ENCODE peak calls at places on chromosome 11, in ten cellular contexts. A is activated CD8-positive, alpha-beta memory T cell treated with anti-CD3 and anti-CD28 coated beads for 4 hours; H is T47D; E is midbrain; J is cardiac septum; B is HFF-Myc; M is activated T-helper 9 cell treated with anti-CD3 and anti-CD28 coated beads, Interleukin-2, amount 50 U/mL, for 16 hours; O is CD8-positive, alpha-beta T cell; T is H4; P is activated T-cell treated with anti-CD3 and anti-CD28 coated beads for 24 hours. Q is an unnamed sample.
A peak's percentile ranks its signal among the peaks of the same experiment; 100 is the strongest.

GRCh38 chr11:125944350-125945010 is 1.4 kb upstream of the VSIG10L2 start:
- DNase-seq in A (no peak), H (no peak), E (no peak), J (no peak), B (no peak), M (no peak), O (no peak), T (no peak), P (no peak), Q (no peak)

GRCh38 chr11:1880746-1881441 is 10.8 kb downstream of the PRR33 start:
- DNase-seq in A (no peak), H (no peak), E (no peak), J (no peak), B (no peak), M (no peak), O (no peak), T (no peak), P (no peak), Q (no peak)

GRCh38 chr11:133917921-133918605 is 38.7 kb downstream of the IGSF9B start:
- DNase-seq in A (no peak), H (no peak), E (no peak), J (no peak), B (no peak), M (no peak), O (no peak), T (no peak), P (no peak), Q (no peak)

GRCh38 chr11:68127791-68128681 is 6.8 kb upstream of the CHKA start:
- DNase-seq in A (no peak), H (peak; percentile 80), E (peak; percentile 77), J (no peak), B (no peak), M (no peak), O (no peak), T (no peak), P (no peak), Q (no peak)

GRCh38 chr11:93935826-93936225 is 85.3 kb upstream of the HEPHL1 start:
- DNase-seq in A (no peak), H (no peak), E (no peak), J (no peak), B (no peak), M (no peak), O (no peak), T (no peak), P (no peak), Q (no peak)

GRCh38 chr11:35036642-35037041 is 102.3 kb upstream of the CD44 start:
- DNase-seq in A (no peak), H (no peak), E (no peak), J (no peak), B (no peak), M (no peak), O (no peak), T (no peak), P (no peak), Q (no peak)

GRCh38 chr11:61023086-61024035 is 51.9 kb downstream of the CD6 start:
- DNase-seq in A (peak; percentile 52), H (no peak), E (no peak), J (no peak), B (no peak), M (peak; percentile 66), O (peak; percentile 50), T (no peak), P (peak; percentile 59), Q (no peak)

GRCh38 chr11:94788396-94788795 is 20.2 kb downstream of the AMOTL1 start:
- DNase-seq in A (no peak), H (no peak), E (no peak), J (no peak), B (no peak), M (no peak), O (no peak), T (no peak), P (no peak), Q (no peak)

GRCh38 chr11:10314199-10315072 is 9.6 kb downstream of the ADM start:
- DNase-seq in A (no peak), H (peak; percentile 43), E (peak; percentile 7), J (no peak), B (no peak), M (no peak), O (no peak), T (no peak), P (no peak), Q (no peak)

GRCh38 chr11:111331711-111332479 is 33.5 kb downstream of the POU2AF3 start:
- DNase-seq in A (no peak), H (no peak), E (no peak), J (no peak), B (no peak), M (no peak), O (no peak), T (no peak), P (no peak), Q (no peak)

GRCh38 chr11:68159161-68159560 is 38.0 kb upstream of the CHKA start:
- DNase-seq in A (no peak), H (no peak), E (no peak), J (no peak), B (no peak), M (no peak), O (no peak), T (no peak), P (no peak), Q (no peak)

GRCh38 chr11:79400717-79401330 is 40.0 kb downstream of the TENM4 start:
- DNase-seq in A (no peak), H (no peak), E (peak; percentile 25), J (no peak), B (peak; percentile 4), M (no peak), O (no peak), T (no peak), P (no peak), Q (no peak)

GRCh38 chr11:128451651-128452470 is 135.5 kb downstream of the ETS1 start:
- DNase-seq in A (no peak), H (no peak), E (peak; percentile 84), J (no peak), B (no peak), M (no peak), O (no peak), T (no peak), P (no peak), Q (no peak)

GRCh38 chr11:44068180-44068579 is 2.1 kb downstream of the ACCS start:
- DNase-seq in A (no peak), H (no peak), E (no peak), J (no peak), B (no peak), M (no peak), O (no peak), T (no peak), P (no peak), Q (no peak)

GRCh38 chr11:119685073-119685746 is 43.8 kb downstream of the NECTIN1 start:
- DNase-seq in A (no peak), H (no peak), E (no peak), J (no peak), B (no peak), M (no peak), O (no peak), T (no peak), P (no peak), Q (no peak)

GRCh38 chr11:77448269-77448668 is 25.6 kb downstream of the PAK1 start:
- DNase-seq in A (no peak), H (no peak), E (no peak), J (no peak), B (no peak), M (no peak), O (no peak), T (no peak), P (no peak), Q (no peak)

GRCh38 chr11:116130122-116130521 is 625.9 kb upstream of the CADM1 start:
- DNase-seq in A (no peak), H (no peak), E (no peak), J (no peak), B (no peak), M (no peak), O (no peak), T (no peak), P (no peak), Q (no peak)

GRCh38 chr11:60343094-60343704 is 16.1 kb downstream of the MS4A6E start:
- DNase-seq in A (no peak), H (no peak), E (no peak), J (no peak), B (no peak), M (no peak), O (no peak), T (no peak), P (no peak), Q (no peak)

GRCh38 chr11:1228183-1228821 is 5.4 kb downstream of the MUC5B start:
- DNase-seq in A (no peak), H (no peak), E (no peak), J (peak; percentile 73), B (no peak), M (no peak), O (no peak), T (no peak), P (no peak), Q (peak; percentile 10)

GRCh38 chr11:75077316-75077715 is 19.4 kb downstream of the OR2AT4 start:
- DNase-seq in A (no peak), H (no peak), E (no peak), J (no peak), B (no peak), M (no peak), O (no peak), T (no peak), P (no peak), Q (no peak)

GRCh38 chr11:47355283-47356128 is 3.0 kb upstream of the MYBPC3 start:
- DNase-seq in A (no peak), H (peak; percentile 96), E (peak; percentile 91), J (peak; percentile 96), B (peak; percentile 79), M (no peak), O (no peak), T (peak; percentile 89), P (no peak), Q (peak; percentile 91)

GRCh38 chr11:32154275-32154674 is 63.4 kb downstream of the RCN1 start:
- DNase-seq in A (no peak), H (no peak), E (no peak), J (no peak), B (no peak), M (no peak), O (no peak), T (peak; percentile 31), P (no peak), Q (no peak)

GRCh38 chr11:94283678-94284077 is 20.7 kb upstream of the IZUMO1R start:
- DNase-seq in A (no peak), H (no peak), E (no peak), J (no peak), B (no peak), M (no peak), O (no peak), T (no peak), P (no peak), Q (no peak)

GRCh38 chr11:120657306-120658070 is 145.9 kb downstream of the GRIK4 start:
- DNase-seq in A (no peak), H (no peak), E (no peak), J (peak; percentile 51), B (no peak), M (no peak), O (no peak), T (no peak), P (no peak), Q (no peak)

GRCh38 chr11:68006606-68007166 is 2.8 kb upstream of the UNC93B1 start:
- DNase-seq in A (no peak), H (no peak), E (no peak), J (no peak), B (no peak), M (no peak), O (no peak), T (no peak), P (no peak), Q (no peak)